ENCODE peak calls at places on chromosomes 2 and 18, in six cellular contexts. N is body of pancreas, D is thyroid gland, K is A549, C is stomach, S is uterus. A is an unnamed sample. For H3K4me1, the result is how much of the 10 kb centered on the place peaks cover.

GRCh38 chr18:63234432-63234831 is 85.1 kb downstream of the BCL2 start:
- DNase-seq in N (no peak), D (no peak), K (no peak), C (no peak), S (no peak), A (no peak)

GRCh38 chr18:59783138-59783537 is 85.9 kb upstream of the CCBE1 start:
- DNase-seq in N (peak), D (no peak), K (peak), C (no peak), S (no peak), A (peak)

GRCh38 chr2:40457846-40458245 is 6.0 kb upstream of the SLC8A1 start:
- DNase-seq in N (no peak), D (no peak), K (no peak), C (no peak), S (no peak), A (no peak)

GRCh38 chr18:26654173-26655009 is 106.0 kb upstream of the KCTD1 start:
- DNase-seq in N (no peak), D (peak), K (peak), C (no peak), S (no peak), A (no peak)

GRCh38 chr2:15243762-15244161 is 317.4 kb downstream of the NBAS start:
- DNase-seq in N (no peak), D (no peak), K (peak), C (no peak), S (no peak), A (no peak)

GRCh38 chr2:69755862-69756467 is 14.0 kb downstream of the ANXA4 start:
- DNase-seq in N (no peak), D (no peak), K (peak), C (no peak), S (no peak), A (no peak)

GRCh38 chr2:118677546-118677945 is 169.9 kb downstream of the EN1 start:
- DNase-seq in N (no peak), D (no peak), K (no peak), C (no peak), S (no peak), A (no peak)

GRCh38 chr18:56890632-56891031 is 239.5 kb downstream of the WDR7 start:
- DNase-seq in N (no peak), D (no peak), K (peak), C (no peak), S (no peak), A (no peak)

GRCh38 chr2:170428868-170429267 is 250.9 kb downstream of the MYO3B start:
- DNase-seq in N (no peak), D (no peak), K (no peak), C (no peak), S (no peak), A (no peak)

GRCh38 chr2:170421175-170421687 is 243.3 kb downstream of the MYO3B start:
- DNase-seq in N (no peak), D (no peak), K (no peak), C (no peak), S (peak), A (no peak)

GRCh38 chr2:170425291-170425751 is 247.4 kb downstream of the MYO3B start:
- DNase-seq in N (no peak), D (no peak), K (no peak), C (no peak), S (no peak), A (no peak)

DNA sequence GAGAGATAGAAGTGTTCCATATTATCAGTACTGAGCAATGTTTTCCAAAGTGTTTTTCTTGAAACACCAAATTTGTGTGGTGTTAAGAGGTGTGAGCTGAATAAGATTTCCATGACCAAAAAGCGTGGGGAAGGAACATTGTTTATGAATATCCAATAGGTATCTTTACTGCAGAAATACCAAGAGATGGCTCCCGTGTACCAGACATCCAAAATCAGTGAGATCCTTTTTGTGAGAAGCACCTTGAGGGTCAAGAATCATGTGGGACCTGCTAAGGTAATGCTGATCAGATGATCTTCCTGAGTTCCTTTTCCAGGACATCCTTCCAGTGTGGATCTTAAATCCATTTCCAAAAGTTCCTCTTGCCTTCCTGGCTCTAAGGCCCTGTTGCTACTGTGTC is 246.0 kb downstream of the MYO3B start:
- DNase-seq in N (no peak), D (no peak), K (no peak), C (no peak), S (no peak), A (no peak)
- H3K27ac ChIP-seq in N (no peak), D (no peak), K (no peak), C (no peak), S (no peak), A (no peak)

GRCh38 chr2:146376511-146377084 is 1468.2 kb upstream of the ACVR2A start:
- DNase-seq in N (no peak), D (no peak), K (no peak), C (no peak), S (no peak), A (no peak)
- H3K4me1 ChIP-seq in N (under half), D (under half), K (under half), C (under half), S (under half), A (under half)

DNA sequence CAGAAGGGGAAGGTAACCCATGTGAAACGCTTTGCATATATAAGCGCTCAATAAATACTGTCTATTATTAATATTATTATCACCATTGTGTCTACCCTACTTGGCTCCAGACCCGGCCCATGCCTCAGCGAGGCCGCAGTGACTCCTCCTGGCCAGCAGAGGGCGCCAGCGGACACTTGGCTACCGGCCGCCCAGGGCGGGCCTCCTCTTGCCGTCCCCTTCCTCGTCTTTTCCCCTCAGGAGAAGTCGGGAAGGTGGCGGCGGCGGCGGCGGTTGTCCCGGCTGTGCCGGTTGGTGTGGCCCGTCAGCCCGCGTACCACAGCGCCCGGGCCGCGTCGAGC is at the start of gene AGFG1:
- DNase-seq in N (peak), D (peak), K (peak), C (peak), S (peak), A (peak)
- TF ChIP-seq POLR2A in N (peak), D (peak), K (peak), C (no peak), S (peak), A (no peak)

GRCh38 chr18:78497641-78498040 is 482.0 kb upstream of the SALL3 start:
- DNase-seq in N (no peak), D (no peak), K (no peak), C (no peak), S (no peak), A (no peak)

GRCh38 chr18:78503129-78503528 is 476.5 kb upstream of the SALL3 start:
- DNase-seq in N (no peak), D (no peak), K (no peak), C (no peak), S (no peak), A (no peak)

GRCh38 chr18:78496095-78496494 is 483.5 kb upstream of the SALL3 start:
- DNase-seq in N (peak), D (no peak), K (no peak), C (no peak), S (peak), A (no peak)

GRCh38 chr18:78501251-78501650 is 478.4 kb upstream of the SALL3 start:
- DNase-seq in N (no peak), D (no peak), K (no peak), C (no peak), S (no peak), A (no peak)

DNA sequence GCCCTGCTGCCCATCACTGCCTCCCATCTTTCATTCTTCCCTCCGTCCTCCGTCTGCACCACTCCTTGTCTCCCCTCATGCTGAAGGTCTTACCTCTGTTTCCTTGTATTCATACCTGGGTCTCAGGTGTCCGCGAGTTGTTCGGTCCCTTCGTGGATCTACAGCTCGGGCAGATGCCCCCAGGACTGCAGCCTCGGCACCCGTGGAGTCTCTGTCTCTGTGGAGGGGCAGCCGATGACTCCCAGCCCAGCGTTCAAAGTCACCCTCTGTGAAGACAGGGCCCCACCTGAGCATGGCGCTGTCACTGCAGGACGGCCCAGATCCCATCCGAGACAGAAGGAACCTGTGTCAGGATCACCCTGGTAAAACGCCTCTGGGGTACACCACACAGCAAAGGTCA is 480.0 kb upstream of the SALL3 start:
- DNase-seq in N (no peak), D (no peak), K (no peak), C (no peak), S (no peak), A (no peak)
- H3K27ac ChIP-seq in N (no peak), D (no peak), K (no peak), C (no peak), S (no peak), A (no peak)